ENCODE peak calls at places on chromosomes 16 and 17, in five cellular contexts. One of them, this sample, is unnamed.

GRCh38 chr16:85556456-85557082 is 56.6 kb upstream of the GSE1 start:
- DNase-seq in hypothalamus: no peak
- DNase-seq in GM03348: peak
- DNase-seq in HEK293T: peak
- DNase-seq in dorsolateral prefrontal cortex: no peak
- DNase-seq in this sample: no peak

GRCh38 chr17:33871720-33872535 is 383.2 kb upstream of the CCL2 start:
- DNase-seq in hypothalamus: no peak
- DNase-seq in GM03348: peak
- DNase-seq in HEK293T: no peak
- DNase-seq in dorsolateral prefrontal cortex: no peak
- DNase-seq in this sample: no peak

GRCh38 chr16:57622361-57623250 is 5.8 kb upstream of the ADGRG1 start:
- DNase-seq in hypothalamus: no peak
- DNase-seq in GM03348: no peak
- DNase-seq in HEK293T: no peak
- DNase-seq in dorsolateral prefrontal cortex: no peak
- DNase-seq in this sample: no peak

GRCh38 chr17:61942085-61942484 is 14.3 kb upstream of the INTS2 start:
- DNase-seq in hypothalamus: no peak
- DNase-seq in GM03348: no peak
- DNase-seq in HEK293T: no peak
- DNase-seq in dorsolateral prefrontal cortex: no peak
- DNase-seq in this sample: no peak

GRCh38 chr17:9272506-9272905 is 251.2 kb downstream of the NTN1 start:
- DNase-seq in hypothalamus: no peak
- DNase-seq in GM03348: peak
- DNase-seq in HEK293T: no peak
- DNase-seq in dorsolateral prefrontal cortex: no peak
- DNase-seq in this sample: no peak

GRCh38 chr17:4258867-4259266 is 4.9 kb downstream of the ANKFY1 start:
- DNase-seq in hypothalamus: no peak
- DNase-seq in GM03348: no peak
- DNase-seq in HEK293T: no peak
- DNase-seq in dorsolateral prefrontal cortex: no peak
- DNase-seq in this sample: no peak

GRCh38 chr17:29579866-29580771 is 9.3 kb downstream of the GIT1 start:
- DNase-seq in hypothalamus: no peak
- DNase-seq in GM03348: peak
- DNase-seq in HEK293T: peak
- DNase-seq in dorsolateral prefrontal cortex: peak
- DNase-seq in this sample: no peak

GRCh38 chr16:23334950-23335349 is 32.8 kb downstream of the SCNN1B start:
- DNase-seq in hypothalamus: no peak
- DNase-seq in GM03348: no peak
- DNase-seq in HEK293T: no peak
- DNase-seq in dorsolateral prefrontal cortex: no peak
- DNase-seq in this sample: no peak

GRCh38 chr17:57672205-57672632 is 72.9 kb downstream of the CCDC182 start:
- DNase-seq in hypothalamus: no peak
- DNase-seq in GM03348: peak
- DNase-seq in HEK293T: no peak
- DNase-seq in dorsolateral prefrontal cortex: no peak
- DNase-seq in this sample: no peak

GRCh38 chr17:41518789-41519449 is at the start of gene KRT15:
- DNase-seq in hypothalamus: no peak
- DNase-seq in GM03348: no peak
- DNase-seq in HEK293T: no peak
- DNase-seq in dorsolateral prefrontal cortex: no peak
- DNase-seq in this sample: no peak

This sample was measured in NT2/D1.